ENCODE peak calls at places on chromosome 18, in six cellular contexts. Q, R, D, T, Z and O are unnamed samples.

GRCh38 chr18:25561923-25562322 is 210.0 kb upstream of the ZNF521 start:
- DNase-seq in Q (no peak), R (no peak), D (no peak), T (peak), Z (peak), O (no peak)

GRCh38 chr18:22847392-22847791 is 85.7 kb upstream of the RBBP8 start:
- DNase-seq in Q (no peak), R (no peak), D (no peak), T (peak), Z (peak), O (no peak)

GRCh38 chr18:42893991-42894390 is 221.5 kb downstream of the RIT2 start:
- DNase-seq in Q (no peak), R (no peak), D (no peak), T (no peak), Z (no peak), O (no peak)

GRCh38 chr18:58992301-58993231 is 127.9 kb downstream of the ZNF532 start:
- DNase-seq in Q (no peak), R (no peak), D (no peak), T (no peak), Z (peak), O (no peak)

GRCh38 chr18:57741273-57741672 is 61.8 kb downstream of the ATP8B1 start:
- DNase-seq in Q (no peak), R (no peak), D (no peak), T (peak), Z (peak), O (no peak)

GRCh38 chr18:62537042-62537894 is 14.4 kb downstream of the ZCCHC2 start:
- DNase-seq in Q (no peak), R (no peak), D (no peak), T (no peak), Z (no peak), O (no peak)

GRCh38 chr18:74040008-74040407 is 107.6 kb downstream of the FBXO15 start:
- DNase-seq in Q (no peak), R (no peak), D (no peak), T (no peak), Z (no peak), O (no peak)

GRCh38 chr18:24827500-24827899 is 367.1 kb downstream of the HRH4 start:
- DNase-seq in Q (no peak), R (no peak), D (no peak), T (no peak), Z (peak), O (no peak)

GRCh38 chr18:40004246-40004645 is 1950.8 kb upstream of the PIK3C3 start:
- DNase-seq in Q (no peak), R (no peak), D (no peak), T (no peak), Z (no peak), O (no peak)

GRCh38 chr18:36850527-36851201 is 21.7 kb downstream of the KIAA1328 start:
- DNase-seq in Q (peak), R (no peak), D (peak), T (peak), Z (peak), O (no peak)

GRCh38 chr18:11343096-11343495 is 193.7 kb upstream of the PIEZO2 start:
- DNase-seq in Q (no peak), R (no peak), D (no peak), T (no peak), Z (no peak), O (no peak)

GRCh38 chr18:9834551-9834950 is 51.2 kb upstream of the TXNDC2 start:
- DNase-seq in Q (no peak), R (no peak), D (no peak), T (no peak), Z (no peak), O (no peak)

GRCh38 chr18:23776306-23776705 is 87.1 kb downstream of the LAMA3 start:
- DNase-seq in Q (no peak), R (no peak), D (no peak), T (no peak), Z (no peak), O (no peak)

GRCh38 chr18:62763101-62763521 is 47.8 kb downstream of the PHLPP1 start:
- DNase-seq in Q (no peak), R (no peak), D (no peak), T (no peak), Z (no peak), O (no peak)

GRCh38 chr18:79457652-79458051 is 61.9 kb downstream of the NFATC1 start:
- DNase-seq in Q (no peak), R (no peak), D (no peak), T (no peak), Z (no peak), O (no peak)

GRCh38 chr18:8389391-8390340 is 219.6 kb upstream of the RAB12 start:
- DNase-seq in Q (peak), R (peak), D (peak), T (peak), Z (peak), O (no peak)

GRCh38 chr18:59565957-59566356 is 131.3 kb downstream of the CCBE1 start:
- DNase-seq in Q (no peak), R (no peak), D (no peak), T (no peak), Z (no peak), O (no peak)

GRCh38 chr18:64017870-64018269 is 48.0 kb downstream of the SERPINB8 start:
- DNase-seq in Q (peak), R (no peak), D (no peak), T (peak), Z (peak), O (no peak)

GRCh38 chr18:48264508-48264907 is 144.7 kb downstream of the ZBTB7C start:
- DNase-seq in Q (no peak), R (no peak), D (no peak), T (peak), Z (no peak), O (peak)

GRCh38 chr18:25282282-25282681 is 69.7 kb downstream of the ZNF521 start:
- DNase-seq in Q (no peak), R (peak), D (no peak), T (no peak), Z (no peak), O (no peak)

GRCh38 chr18:25169701-25170100 is 182.3 kb downstream of the ZNF521 start:
- DNase-seq in Q (no peak), R (no peak), D (no peak), T (peak), Z (peak), O (no peak)

GRCh38 chr18:53745228-53745967 is 479.1 kb downstream of the MBD2 start:
- DNase-seq in Q (no peak), R (no peak), D (no peak), T (no peak), Z (no peak), O (no peak)

GRCh38 chr18:49697757-49698595 is 115.4 kb downstream of the ACAA2 start:
- DNase-seq in Q (no peak), R (no peak), D (no peak), T (peak), Z (no peak), O (no peak)

GRCh38 chr18:50441518-50441917 is 66.7 kb downstream of the SKA1 start:
- DNase-seq in Q (no peak), R (no peak), D (no peak), T (peak), Z (no peak), O (no peak)